ENCODE peak calls at places on chromosomes 7 and 10, in seven cellular contexts. C, F, K, B, S, E and O are unnamed samples.

GRCh38 chr10:46524471-46525176 is 31.8 kb downstream of the GPRIN2 start:
- DNase-seq in C (no peak), K (no peak), B (peak; percentile 39), E (peak; percentile 21), S (peak; percentile 77), F (peak; percentile 79), O (no peak)

GRCh38 chr7:103777440-103777839 is 212.0 kb downstream of the RELN start:
- DNase-seq in B (no peak), C (peak; percentile 16), E (no peak), F (no peak), S (no peak), K (no peak), O (no peak)

GRCh38 chr7:51376420-51377092 is 59.9 kb upstream of the COBL start:
- DNase-seq in E (peak; percentile 79), F (peak; percentile 17), S (peak; percentile 91), K (peak; percentile 66), B (no peak), C (no peak), O (no peak)

GRCh38 chr10:42988069-42988468 is 88.8 kb upstream of the RET start:
- DNase-seq in K (peak; percentile 2), F (no peak), S (no peak), C (no peak), B (no peak), E (no peak), O (no peak)

GRCh38 chr7:100880645-100881044 is 5.7 kb downstream of the SRRT start:
- DNase-seq in F (no peak), B (no peak), C (no peak), S (no peak), K (no peak), E (no peak), O (no peak)

GRCh38 chr7:47479821-47480575 is 101.9 kb downstream of the TNS3 start:
- DNase-seq in B (peak; percentile 76), C (no peak), F (no peak), K (no peak), S (no peak), E (no peak), O (peak; percentile 84)

GRCh38 chr10:119327096-119327745 is 119.8 kb downstream of the GRK5 start:
- DNase-seq in C (no peak), E (no peak), K (no peak), S (no peak), B (no peak), F (no peak), O (no peak)

GRCh38 chr10:30481603-30482002 is 47.6 kb downstream of the MAP3K8 start:
- DNase-seq in S (no peak), C (no peak), F (no peak), K (no peak), E (no peak), B (no peak), O (no peak)

GRCh38 chr10:96047004-96047649 is 3.7 kb downstream of the CCNJ start:
- DNase-seq in B (no peak), E (no peak), K (peak; percentile 30), S (no peak), F (no peak), C (no peak), O (no peak)

GRCh38 chr10:113266152-113266551 is 286.7 kb upstream of the HABP2 start:
- DNase-seq in C (no peak), E (no peak), K (no peak), B (no peak), S (no peak), F (no peak), O (no peak)

GRCh38 chr7:97022451-97023306 is 2.0 kb downstream of the DLX5 start:
- DNase-seq in F (no peak), S (no peak), K (no peak), B (peak; percentile 39), C (peak; percentile 39), E (no peak), O (no peak)

GRCh38 chr7:97026705-97027426 is 2.2 kb upstream of the DLX5 start:
- DNase-seq in K (no peak), S (no peak), B (peak; percentile 27), F (no peak), C (no peak), E (no peak), O (no peak)

GRCh38 chr7:97025130-97025499 is 484 bp upstream of the DLX5 start:
- DNase-seq in C (no peak), E (no peak), S (no peak), K (no peak), F (no peak), B (no peak), O (no peak)

GRCh38 chr7:97025983-97026704 is 1.5 kb upstream of the DLX5 start:
- DNase-seq in B (peak; percentile 53), S (no peak), E (no peak), F (peak; percentile 30), C (peak; percentile 38), K (no peak), O (no peak)

GRCh38 chr7:97024209-97025129 is at the start of gene DLX5:
- DNase-seq in F (peak; percentile 49), B (peak; percentile 90), S (peak; percentile 72), C (peak; percentile 95), K (peak; percentile 73), E (no peak), O (no peak)
- TF ChIP-seq EZH2 in F (no peak), B (peak; percentile 59), S (no peak), C (peak; percentile 51), K (peak; percentile 40), E (no peak), O (no peak)

GRCh38 chr7:42967391-42967790 is 35.2 kb downstream of the MRPL32 start:
- DNase-seq in F (no peak), K (no peak), S (no peak), C (no peak), B (no peak), E (no peak), O (no peak)

GRCh38 chr7:42978496-42978895 is 46.3 kb downstream of the MRPL32 start:
- DNase-seq in E (no peak), K (no peak), C (no peak), S (no peak), B (no peak), F (no peak), O (no peak)

GRCh38 chr7:42976371-42976770 is 44.2 kb downstream of the MRPL32 start:
- DNase-seq in K (no peak), C (no peak), F (no peak), E (no peak), B (no peak), S (no peak), O (no peak)

DNA sequence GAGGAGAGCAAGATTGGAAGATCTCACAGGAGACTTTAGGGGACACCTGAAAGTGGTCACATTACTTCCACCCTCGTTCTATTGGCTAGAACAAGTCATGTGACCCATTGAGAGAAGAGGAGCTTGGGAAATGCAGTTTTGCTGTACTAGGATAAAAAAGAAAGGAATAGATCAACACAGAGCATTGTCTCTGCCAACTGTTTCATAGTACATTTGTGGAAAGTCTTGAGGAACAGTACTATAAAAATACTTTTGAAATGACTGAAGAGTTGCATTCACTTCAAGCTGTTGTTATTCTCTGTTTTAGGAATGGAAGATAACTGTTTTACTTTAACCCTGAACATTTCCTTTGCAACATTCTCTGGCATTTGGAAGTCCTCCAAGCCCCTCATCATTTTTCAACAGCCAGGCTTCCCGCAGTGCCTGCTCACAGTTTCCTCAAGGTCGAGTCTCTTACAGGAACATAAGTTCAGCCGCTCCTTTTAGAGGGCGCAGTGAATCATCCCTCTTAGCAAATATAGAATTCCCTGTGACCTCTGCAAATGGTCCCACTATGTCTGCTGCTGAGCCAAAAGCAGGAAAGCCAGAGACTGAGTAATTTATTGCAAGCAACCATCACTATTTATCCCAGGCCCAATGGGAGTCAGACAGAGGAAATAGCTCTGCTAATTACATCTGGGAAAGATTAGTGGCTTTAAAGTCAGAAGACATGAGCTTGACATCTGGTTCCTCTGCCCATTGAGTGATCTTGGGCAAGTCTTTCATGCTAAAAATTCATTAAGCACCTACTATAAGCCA is 40.7 kb downstream of the MRPL32 start:
- DNase-seq in C (peak; percentile 6), E (no peak), S (peak; percentile 72), K (peak; percentile 74), F (peak; percentile 98), B (no peak), O (no peak)
- TF ChIP-seq EZH2phosphoT487 in C (no peak), E (no peak), S (no peak), K (no peak), F (peak; percentile 62), B (no peak), O (no peak)

GRCh38 chr7:140229591-140230516 is 53.1 kb upstream of the KDM7A start:
- DNase-seq in F (no peak), C (peak; percentile 69), K (no peak), E (no peak), B (peak; percentile 59), S (no peak), O (peak; percentile 59)

GRCh38 chr7:140231779-140232491 is 55.2 kb upstream of the KDM7A start:
- DNase-seq in K (no peak), E (no peak), B (no peak), C (no peak), S (peak; percentile 51), F (no peak), O (peak; percentile 55)

GRCh38 chr7:140230517-140230861 is 53.7 kb upstream of the KDM7A start:
- DNase-seq in C (no peak), F (peak; percentile 64), B (peak; percentile 47), E (no peak), S (no peak), K (peak; percentile 37), O (peak; percentile 63)

GRCh38 chr7:140232959-140233649 is 56.3 kb upstream of the KDM7A start:
- DNase-seq in B (no peak), S (no peak), F (no peak), K (no peak), C (no peak), E (no peak), O (no peak)

DNA sequence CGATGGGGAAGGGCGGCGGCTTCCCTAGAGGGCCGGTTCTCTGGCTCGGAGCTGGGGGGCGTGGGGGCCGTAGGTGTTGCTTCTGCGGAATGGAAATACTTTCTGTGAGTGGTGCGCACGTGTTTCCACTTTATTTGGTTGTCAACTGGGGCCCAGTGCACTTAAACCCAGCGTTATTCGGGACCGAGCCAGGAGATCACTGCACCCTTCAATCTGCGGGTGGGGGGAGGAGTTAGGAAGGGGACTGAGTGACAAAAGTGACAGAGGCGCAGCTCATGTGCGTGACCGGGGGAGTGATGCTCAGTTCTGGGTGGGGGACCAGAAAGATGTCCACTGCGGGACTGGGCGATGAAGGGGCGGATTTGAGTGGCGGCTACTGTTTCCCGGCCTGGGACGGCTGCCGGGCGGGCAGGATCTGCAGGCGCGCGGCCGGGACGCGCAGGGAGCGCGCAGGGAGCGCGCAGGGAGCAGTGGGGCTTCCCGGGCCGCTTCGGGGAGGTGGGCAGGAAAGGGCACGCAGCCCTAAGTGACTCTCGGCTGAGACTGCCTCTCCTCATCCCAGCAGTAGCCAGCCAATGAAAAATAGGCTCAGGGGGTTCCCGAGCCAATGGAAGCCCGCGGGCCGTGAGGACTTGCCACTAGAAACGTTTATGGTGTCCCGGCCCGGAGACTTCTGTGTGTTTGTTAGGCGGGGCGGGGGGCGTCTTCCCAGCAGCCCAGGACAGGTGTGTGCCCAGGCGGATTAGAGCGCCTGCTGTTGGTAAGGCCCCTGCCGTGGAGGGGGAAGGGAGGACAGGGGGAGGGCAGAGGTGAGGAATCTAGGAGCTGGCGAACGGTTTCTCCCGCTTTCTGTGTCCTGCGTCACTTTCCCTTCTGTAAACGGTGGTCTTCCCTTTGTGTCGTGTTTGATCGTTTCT is 54.3 kb upstream of the KDM7A start:
- DNase-seq in F (peak; percentile 56), B (peak; percentile 87), S (peak; percentile 63), K (peak; percentile 42), E (peak; percentile 40), C (peak; percentile 94), O (peak; percentile 55)
- TF ChIP-seq EZH2 in F (no peak), B (peak; percentile 67), S (no peak), K (no peak), E (no peak), C (no peak), O (no peak)

GRCh38 chr10:52308251-52309031 is 5.6 kb upstream of the DKK1 start:
- DNase-seq in E (no peak), F (peak; percentile 87), S (peak; percentile 94), C (peak; percentile 82), K (peak; percentile 79), B (peak; percentile 92), O (peak; percentile 70)
- TF ChIP-seq EZH2phosphoT487 in E (no peak), F (no peak), S (no peak), C (no peak), K (no peak), B (peak; percentile 28), O (no peak)